ENCODE peak calls at places on chromosomes 5 and 9, in four cellular contexts. S, J, P and U are unnamed samples.

GRCh38 chr9:81237565-81238231 is 451.6 kb downstream of the TLE1 start:
- DNase-seq in S (no peak), J (peak), P (no peak), U (no peak)

GRCh38 chr5:127875235-127876021 is 172.2 kb downstream of the CCDC192 start:
- DNase-seq in S (peak), J (peak), P (peak), U (peak)

GRCh38 chr5:56412601-56413379 is 179.7 kb upstream of the ANKRD55 start:
- DNase-seq in S (no peak), J (no peak), P (peak), U (no peak)

GRCh38 chr5:17156463-17156862 is 61.0 kb upstream of the BASP1 start:
- DNase-seq in S (no peak), J (no peak), P (no peak), U (no peak)

GRCh38 chr5:179308563-179309382 is 36.5 kb downstream of the ADAMTS2 start:
- DNase-seq in S (no peak), J (no peak), P (no peak), U (no peak)

GRCh38 chr5:65126192-65126591 is 355.5 kb downstream of the ADAMTS6 start:
- DNase-seq in S (no peak), J (no peak), P (no peak), U (no peak)

GRCh38 chr5:128224336-128224735 is 140.8 kb downstream of the SLC12A2 start:
- DNase-seq in S (no peak), J (no peak), P (no peak), U (no peak)

GRCh38 chr5:87069974-87070608 is 197.6 kb upstream of the RASA1 start:
- DNase-seq in S (peak), J (no peak), P (peak), U (no peak)

GRCh38 chr9:84788803-84789462 is 119.4 kb downstream of the NTRK2 start:
- DNase-seq in S (no peak), J (no peak), P (no peak), U (no peak)

GRCh38 chr5:91074615-91075014 is 308.5 kb downstream of the ARRDC3 start:
- DNase-seq in S (no peak), J (peak), P (peak), U (peak)

GRCh38 chr9:37353791-37354190 is 68.7 kb upstream of the GRHPR start:
- DNase-seq in S (no peak), J (no peak), P (no peak), U (no peak)

GRCh38 chr5:53481887-53482716 is 1.7 kb downstream of the FST start:
- DNase-seq in S (peak), J (peak), P (no peak), U (peak)

GRCh38 chr5:120139039-120139438 is 325.1 kb upstream of the PRR16 start:
- DNase-seq in S (no peak), J (peak), P (no peak), U (peak)

GRCh38 chr5:84602371-84602771 is 217.7 kb upstream of the EDIL3 start:
- DNase-seq in S (no peak), J (no peak), P (peak), U (no peak)

GRCh38 chr9:97703437-97704326 is 6.5 kb upstream of the XPA start:
- DNase-seq in S (peak), J (peak), P (peak), U (peak)

GRCh38 chr5:42005561-42006153 is 80.6 kb downstream of the FBXO4 start:
- DNase-seq in S (peak), J (peak), P (no peak), U (peak)

GRCh38 chr5:98773214-98773463 is 324 bp upstream of the RGMB start:
- DNase-seq in S (no peak), J (no peak), P (peak), U (no peak)

GRCh38 chr5:98775246-98775961 is 1.9 kb downstream of the RGMB start:
- DNase-seq in S (no peak), J (no peak), P (no peak), U (no peak)

GRCh38 chr5:98773464-98774191 is at the start of gene RGMB:
- DNase-seq in S (peak), J (peak), P (peak), U (peak)

GRCh38 chr5:98775962-98776687 is 2.7 kb downstream of the RGMB start:
- DNase-seq in S (no peak), J (no peak), P (no peak), U (no peak)

DNA sequence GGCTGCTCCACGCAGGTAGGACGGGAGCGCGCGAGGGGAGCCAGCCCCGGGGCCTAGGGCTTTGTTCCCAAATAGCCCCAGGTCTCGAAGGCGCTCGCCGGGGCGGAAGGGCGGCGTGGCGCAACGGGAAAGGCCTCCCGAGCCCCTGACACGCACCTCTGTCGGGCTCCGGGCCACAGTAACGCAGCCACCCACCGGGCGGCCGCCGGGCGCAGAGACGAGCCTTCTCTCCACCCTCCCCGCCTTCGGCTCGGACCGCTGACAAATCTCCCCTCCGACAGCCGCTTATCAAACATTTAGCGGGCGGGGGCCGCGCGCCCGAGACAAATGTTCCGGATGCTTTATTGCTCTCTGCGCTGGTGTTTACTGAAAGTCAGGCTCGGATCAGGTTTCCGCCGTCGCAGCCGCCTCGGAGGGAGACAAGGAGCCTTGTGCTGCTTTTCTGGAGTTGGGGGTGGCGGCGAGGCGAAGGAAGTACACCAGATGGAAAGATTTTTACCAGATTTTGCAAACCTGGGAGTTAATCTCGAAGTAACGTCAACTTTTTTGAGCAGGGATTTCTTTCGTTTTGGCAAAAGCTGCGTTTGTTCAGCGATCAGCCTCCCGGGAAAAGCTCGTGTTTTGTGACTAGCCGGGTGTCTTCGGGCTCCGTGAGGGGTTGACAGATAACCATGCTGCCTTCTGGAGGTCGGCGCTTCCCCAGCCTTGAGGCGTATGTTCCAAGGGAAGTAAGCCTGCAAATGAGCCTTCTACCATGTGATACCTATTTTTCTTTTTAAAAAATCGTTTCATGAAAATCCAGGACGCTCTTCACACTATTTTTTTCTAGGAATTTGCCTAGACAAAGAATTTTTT is 956 bp downstream of the RGMB start:
- DNase-seq in S (no peak), J (peak), P (no peak), U (peak)
- TF ChIP-seq POLR2AphosphoS2 in S (no peak), J (no peak), P (no peak), U (no peak)

DNA sequence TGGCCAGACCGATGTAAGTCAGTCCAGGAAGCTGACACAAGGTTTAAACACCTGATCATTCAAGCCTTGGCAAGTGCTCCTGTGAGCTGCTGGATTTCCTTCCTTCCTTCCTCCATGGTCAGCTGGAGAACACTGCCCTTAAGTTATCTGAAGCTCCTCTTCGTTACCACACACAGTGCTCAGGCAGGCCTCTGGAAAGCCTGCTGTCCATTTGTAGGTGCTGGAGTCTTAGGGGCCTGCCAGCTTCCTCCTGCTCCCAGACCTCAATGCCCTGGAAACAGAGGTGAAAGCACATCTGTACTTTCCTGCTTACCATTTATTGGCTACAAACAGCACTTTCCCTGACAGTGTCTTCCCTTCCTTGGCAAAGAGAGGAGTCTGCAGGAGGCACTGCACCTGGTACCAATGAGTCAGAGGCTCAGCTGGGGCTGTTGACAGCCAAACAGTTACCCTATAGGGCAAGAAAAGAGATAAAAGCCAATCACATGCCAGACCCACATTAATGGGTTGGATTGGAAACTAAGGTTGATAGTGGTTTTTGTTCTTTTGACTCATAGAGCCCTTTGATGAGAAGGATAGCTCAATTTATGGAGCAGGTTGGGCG is 72.6 kb upstream of the PUM3 start:
- DNase-seq in S (no peak), J (no peak), P (no peak), U (no peak)
- TF ChIP-seq REST in S (no peak), J (no peak), P (no peak), U (no peak)

GRCh38 chr9:127557466-127557869 is 54.6 kb upstream of the STXBP1 start:
- DNase-seq in S (no peak), J (no peak), P (no peak), U (no peak)
- TF ChIP-seq POLR2AphosphoS2 in S (no peak), J (no peak), P (no peak), U (no peak)

GRCh38 chr9:95533996-95534680 is 17.4 kb upstream of the PTCH1 start:
- DNase-seq in S (no peak), J (no peak), P (no peak), U (no peak)
- TF ChIP-seq REST in S (no peak), J (no peak), P (no peak), U (no peak)

DNA sequence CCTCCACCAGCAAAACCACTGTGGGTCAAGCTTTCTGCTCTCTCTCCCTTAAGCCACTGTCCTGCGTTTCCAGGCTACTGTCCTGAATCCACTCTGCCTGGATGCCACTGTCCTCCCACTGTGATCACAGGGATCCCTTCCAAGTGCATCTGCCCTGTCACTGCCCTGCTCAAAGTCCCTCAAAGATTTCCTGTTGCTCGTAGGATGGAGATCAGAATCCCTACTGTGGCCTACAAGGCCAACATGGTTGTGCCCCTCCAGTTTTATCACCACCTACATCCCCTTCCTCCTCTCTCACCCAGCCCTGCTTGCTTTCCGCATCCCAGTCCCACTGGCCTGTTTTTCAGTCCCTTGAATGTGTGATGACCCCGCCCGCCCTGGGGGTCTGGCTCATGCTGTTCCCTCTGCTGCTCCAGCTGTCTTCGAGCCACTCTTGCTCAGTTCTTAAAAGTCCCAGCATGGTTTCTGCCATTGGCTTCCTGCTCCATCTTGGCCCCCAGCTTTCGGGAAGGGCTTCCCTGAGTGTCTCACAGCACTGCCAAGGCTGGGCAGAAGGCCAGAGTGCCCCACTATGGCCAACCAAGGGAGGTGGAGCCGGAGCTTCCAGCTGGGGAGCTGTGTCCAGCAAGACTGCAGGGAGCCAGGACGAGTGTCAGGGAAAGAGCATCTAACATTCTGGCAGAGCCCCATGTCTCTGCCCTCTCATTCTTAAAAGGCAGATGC is 12.9 kb upstream of the FRRS1L start:
- DNase-seq in S (no peak), J (no peak), P (no peak), U (no peak)
- TF ChIP-seq POLR2AphosphoS2 in S (no peak), J (no peak), P (no peak), U (no peak)